ENCODE peak calls at places on chromosome 9, in five cellular contexts. J is naive thymus-derived CD4-positive, alpha-beta T cell; S is breast epithelium; N is CD8-positive, alpha-beta T cell; M is trophoblast cell. K is an unnamed sample.

GRCh38 chr9:111407813-111408212 is 76.4 kb downstream of the ECPAS start:
- DNase-seq in J (no peak), S (no peak), N (no peak), M (no peak), K (no peak)

GRCh38 chr9:110578896-110579752 is at the start of gene SVEP1:
- DNase-seq in J (no peak), S (no peak), N (no peak), M (peak), K (peak)

GRCh38 chr9:76691761-76692313 is 72.4 kb upstream of the PCA3 start:
- DNase-seq in J (no peak), S (no peak), N (no peak), M (no peak), K (no peak)

GRCh38 chr9:89806371-89807100 is 201.7 kb downstream of the GADD45G start:
- DNase-seq in J (no peak), S (no peak), N (no peak), M (peak), K (no peak)

GRCh38 chr9:133732351-133733073 is 5.6 kb downstream of the SARDH start:
- DNase-seq in J (no peak), S (no peak), N (no peak), M (no peak), K (no peak)

GRCh38 chr9:120905794-120906248 is 20.8 kb downstream of the TRAF1 start:
- DNase-seq in J (no peak), S (no peak), N (peak), M (no peak), K (no peak)

GRCh38 chr9:124345063-124345462 is 70.2 kb downstream of the PSMB7 start:
- DNase-seq in J (no peak), S (no peak), N (no peak), M (no peak), K (no peak)

GRCh38 chr9:136760424-136760823 is 2.4 kb upstream of the LCN8 start:
- DNase-seq in J (no peak), S (no peak), N (no peak), M (no peak), K (no peak)

GRCh38 chr9:78009156-78009555 is 22.5 kb downstream of the GNAQ start:
- DNase-seq in J (no peak), S (no peak), N (no peak), M (no peak), K (no peak)

GRCh38 chr9:114798793-114799427 is 6.9 kb downstream of the TNFSF15 start:
- DNase-seq in J (no peak), S (no peak), N (no peak), M (no peak), K (no peak)

GRCh38 chr9:137277329-137278041 is at the start of gene TOR4A:
- DNase-seq in J (no peak), S (no peak), N (peak), M (no peak), K (no peak)

GRCh38 chr9:36436909-36437308 is 36.8 kb upstream of the RNF38 start:
- DNase-seq in J (no peak), S (no peak), N (no peak), M (no peak), K (peak)

GRCh38 chr9:131397100-131397790 is 3.4 kb downstream of the PRRC2B start:
- DNase-seq in J (no peak), S (peak), N (no peak), M (peak), K (no peak)

GRCh38 chr9:137317021-137317978 is 15.2 kb upstream of the NRARP start:
- DNase-seq in J (no peak), S (no peak), N (no peak), M (no peak), K (no peak)

GRCh38 chr9:76905984-76906861 is at the start of gene PRUNE2:
- DNase-seq in J (no peak), S (peak), N (no peak), M (peak), K (peak)

GRCh38 chr9:16954032-16954431 is 83.6 kb upstream of the BNC2 start:
- DNase-seq in J (no peak), S (no peak), N (no peak), M (no peak), K (no peak)

GRCh38 chr9:113223963-113224362 is 2.6 kb downstream of the SLC31A1 start:
- DNase-seq in J (no peak), S (no peak), N (no peak), M (peak), K (no peak)

GRCh38 chr9:121942866-121943265 is 150.2 kb downstream of the TTLL11 start:
- DNase-seq in J (no peak), S (no peak), N (no peak), M (no peak), K (no peak)

GRCh38 chr9:6563036-6563435 is 82.5 kb downstream of the GLDC start:
- DNase-seq in J (no peak), S (no peak), N (no peak), M (no peak), K (no peak)

GRCh38 chr9:127503947-127504886 is 52.9 kb downstream of the LRSAM1 start:
- DNase-seq in J (peak), S (peak), N (peak), M (peak), K (peak)

GRCh38 chr9:127501821-127502343 is 50.6 kb downstream of the LRSAM1 start:
- DNase-seq in J (no peak), S (no peak), N (no peak), M (no peak), K (no peak)

GRCh38 chr9:127500862-127501261 is 49.6 kb downstream of the LRSAM1 start:
- DNase-seq in J (no peak), S (no peak), N (no peak), M (no peak), K (no peak)

GRCh38 chr9:127503379-127503921 is 52.1 kb downstream of the LRSAM1 start:
- DNase-seq in J (no peak), S (no peak), N (no peak), M (peak), K (no peak)

DNA sequence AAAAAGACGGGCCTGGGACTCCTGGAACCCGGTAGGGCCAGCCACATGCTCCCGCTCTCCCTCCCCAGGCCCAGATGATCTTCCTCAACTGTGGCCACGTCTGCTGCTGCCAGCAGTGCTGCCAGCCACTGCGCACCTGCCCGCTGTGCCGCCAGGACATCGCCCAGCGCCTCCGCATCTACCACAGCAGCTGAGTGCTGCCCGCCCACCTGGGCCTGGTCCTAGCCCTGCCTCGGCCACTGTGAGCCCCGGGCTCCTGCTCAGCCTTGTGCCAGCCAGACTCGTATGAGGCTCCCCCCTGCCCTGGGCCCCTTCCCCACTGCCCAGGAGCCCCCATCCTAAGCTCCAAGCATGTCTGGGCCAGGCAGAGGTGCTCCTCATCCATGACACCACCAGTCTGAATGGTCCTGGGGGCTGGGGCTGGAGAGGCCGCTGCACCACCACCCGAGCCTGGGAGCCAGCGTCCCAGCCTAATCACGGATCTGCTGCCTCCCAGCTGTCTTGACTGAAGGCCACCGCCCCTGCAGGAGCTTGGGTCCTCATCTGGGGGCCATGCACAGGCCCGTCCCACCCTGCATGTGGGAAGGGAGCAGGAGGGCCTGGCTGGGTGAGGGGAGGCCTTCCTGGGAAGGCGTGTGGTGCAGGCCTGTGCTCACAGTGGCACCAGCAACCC is 51.5 kb downstream of the LRSAM1 start:
- DNase-seq in J (no peak), S (no peak), N (no peak), M (no peak), K (no peak)
- H3K27ac ChIP-seq in J (no peak), S (no peak), N (no peak), M (no peak), K (no peak)

GRCh38 chr9:18531127-18531526 is 57.2 kb downstream of the ADAMTSL1 start:
- DNase-seq in J (no peak), S (no peak), N (no peak), M (no peak), K (no peak)

DNA sequence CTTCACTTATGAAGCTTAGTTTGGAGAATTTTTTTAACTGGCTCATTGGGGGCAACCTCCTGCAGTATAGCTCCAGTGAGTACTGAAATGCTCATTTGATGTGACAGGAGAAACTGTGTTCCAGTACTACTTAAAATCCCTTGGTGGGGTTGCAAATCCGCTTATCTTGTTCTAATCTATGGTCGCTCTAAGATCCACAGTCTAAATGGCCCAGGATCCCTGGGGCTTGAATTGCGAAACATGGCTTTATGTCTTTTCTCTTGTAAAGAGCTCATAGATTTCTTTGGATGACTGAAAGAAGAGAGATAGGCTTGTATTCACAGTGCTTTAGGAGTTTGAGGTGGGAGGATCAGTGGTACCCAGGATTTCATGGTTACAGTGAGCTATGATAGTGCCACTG is 52.7 kb downstream of the ADAMTSL1 start:
- DNase-seq in J (no peak), S (no peak), N (no peak), M (no peak), K (no peak)
- H3K27ac ChIP-seq in J (no peak), S (no peak), N (no peak), M (no peak), K (no peak)

GRCh38 chr9:92265159-92265558 is 28.3 kb downstream of the IARS1 start:
- DNase-seq in J (no peak), S (no peak), N (no peak), M (no peak), K (no peak)
- H3K27ac ChIP-seq in J (no peak), S (no peak), N (no peak), M (no peak), K (no peak)

GRCh38 chr9:14690986-14691730 is 2.1 kb downstream of the ZDHHC21 start:
- DNase-seq in J (no peak), S (no peak), N (no peak), M (no peak), K (no peak)
- H3K27ac ChIP-seq in J (no peak), S (no peak), N (no peak), M (no peak), K (no peak)

K was measured in caudate nucleus.